ENCODE peak calls at places on chromosomes 1 and 21, in four cellular contexts. G, P, X and L are unnamed samples.

GRCh38 chr1:36358514-36359084 is 27.1 kb downstream of the STK40 start:
- DNase-seq in G (no peak), P (no peak), X (no peak), L (no peak)

GRCh38 chr1:220915954-220916353 is 36.7 kb downstream of the HLX start:
- DNase-seq in G (no peak), P (no peak), X (no peak), L (no peak)

GRCh38 chr1:147772540-147772939 is 12.1 kb upstream of the GJA5 start:
- DNase-seq in G (no peak), P (no peak), X (no peak), L (no peak)

GRCh38 chr1:53402891-53403655 is 56.1 kb upstream of the DMRTB1 start:
- DNase-seq in G (no peak), P (no peak), X (no peak), L (no peak)

GRCh38 chr21:14901482-14901958 is 163.3 kb downstream of the NRIP1 start:
- DNase-seq in G (no peak), P (no peak), X (peak; percentile 42), L (no peak)

GRCh38 chr21:38661296-38662223 is 144.2 kb upstream of the ETS2 start:
- DNase-seq in G (peak; percentile 31), P (no peak), X (no peak), L (no peak)

GRCh38 chr1:171141336-171142051 is 43.6 kb upstream of the FMO2 start:
- DNase-seq in G (peak; percentile 57), P (no peak), X (no peak), L (no peak)

GRCh38 chr1:75996196-75996595 is 64.0 kb upstream of the ASB17 start:
- DNase-seq in G (no peak), P (no peak), X (no peak), L (no peak)

GRCh38 chr1:77143529-77144121 is 75.6 kb downstream of the PIGK start:
- DNase-seq in G (no peak), P (no peak), X (no peak), L (no peak)

GRCh38 chr1:184418955-184419733 is 32.3 kb downstream of the C1orf21 start:
- DNase-seq in G (no peak), P (no peak), X (no peak), L (no peak)

GRCh38 chr1:53592985-53593757 is 134.0 kb downstream of the DMRTB1 start:
- DNase-seq in G (no peak), P (no peak), X (no peak), L (no peak)

GRCh38 chr1:18417317-18418269 is 63.1 kb upstream of the KLHDC7A start:
- DNase-seq in G (no peak), P (no peak), X (no peak), L (no peak)

GRCh38 chr1:228980232-228980969 is 245.1 kb downstream of the RHOU start:
- DNase-seq in G (no peak), P (no peak), X (no peak), L (no peak)

GRCh38 chr1:203200059-203200553 is 13.6 kb upstream of the CHI3L1 start:
- DNase-seq in G (peak; percentile 45), P (no peak), X (no peak), L (no peak)

GRCh38 chr1:56411484-56412180 is 167.7 kb downstream of the PLPP3 start:
- DNase-seq in G (no peak), P (no peak), X (no peak), L (no peak)

GRCh38 chr1:111992396-111992985 is 3.0 kb upstream of the KCND3 start:
- DNase-seq in G (no peak), P (no peak), X (no peak), L (no peak)

GRCh38 chr1:53060580-53060979 is 1.4 kb upstream of the PODN start:
- DNase-seq in G (peak; percentile 69), P (no peak), X (no peak), L (no peak)

GRCh38 chr1:57761628-57762027 is 337.8 kb upstream of the DAB1 start:
- DNase-seq in G (no peak), P (no peak), X (no peak), L (no peak)

GRCh38 chr21:36097427-36098230 is 27.8 kb downstream of the CBR1 start:
- DNase-seq in G (no peak), P (no peak), X (no peak), L (no peak)

GRCh38 chr1:154608522-154609294 is 722 bp upstream of the ADAR start:
- DNase-seq in G (no peak), P (peak; percentile 28), X (no peak), L (no peak)

GRCh38 chr1:83839566-83840173 is 159.3 kb downstream of the TTLL7 start:
- DNase-seq in G (no peak), P (no peak), X (no peak), L (no peak)

GRCh38 chr1:10829067-10829818 is 32.8 kb upstream of the CASZ1 start:
- DNase-seq in G (no peak), P (no peak), X (no peak), L (no peak)

GRCh38 chr1:223312705-223313414 is 51.1 kb downstream of the SUSD4 start:
- DNase-seq in G (no peak), P (no peak), X (no peak), L (no peak)

GRCh38 chr1:42399315-42400100 is 18.9 kb downstream of the RIMKLA start:
- DNase-seq in G (no peak), P (no peak), X (no peak), L (no peak)

GRCh38 chr1:148307583-148308185 is 155.6 kb upstream of the NBPF11 start:
- DNase-seq in G (no peak), P (no peak), X (no peak), L (peak; percentile 82)